ENCODE peak calls at places on chromosome 4, in ten cellular contexts. E is WTC11; H is retinal pigment epithelial cell; D is spleen; S is Calu3; R is cardiac muscle cell; Y is CD8-positive, alpha-beta T cell; J is AG04449; F is lower leg skin; I is Peyer's patch. V is an unnamed sample.
A peak's percentile ranks its signal among the peaks of the same experiment; 100 is the strongest.

GRCh38 chr4:106266201-106266600 is 49.8 kb downstream of the TBCK start:
- DNase-seq in S (no peak), I (no peak), J (peak; percentile 17), F (no peak), E (no peak), Y (no peak), H (no peak), D (no peak), R (peak; percentile 76), V (no peak)

GRCh38 chr4:22072726-22073125 is 124.2 kb upstream of the KCNIP4 start:
- DNase-seq in F (no peak), J (no peak), D (no peak), R (no peak), I (no peak), Y (no peak), E (no peak), H (no peak), S (no peak), V (no peak)

GRCh38 chr4:43251760-43252317 is 359.3 kb downstream of the GRXCR1 start:
- DNase-seq in F (no peak), S (no peak), J (no peak), D (no peak), Y (no peak), I (no peak), E (no peak), H (no peak), R (no peak), V (no peak)

GRCh38 chr4:129804458-129804981 is 708.6 kb downstream of the C4orf33 start:
- DNase-seq in H (no peak), E (no peak), Y (no peak), F (no peak), R (no peak), I (no peak), S (no peak), J (no peak), D (no peak), V (no peak)

GRCh38 chr4:76374744-76375143 is 46.2 kb downstream of the CCDC158 start:
- DNase-seq in J (no peak), F (no peak), R (no peak), E (no peak), Y (no peak), I (no peak), D (no peak), S (no peak), H (no peak), V (no peak)

GRCh38 chr4:143336828-143337599 is at the start of gene GAB1:
- DNase-seq in H (no peak), R (peak; percentile 78), F (peak; percentile 59), Y (no peak), I (peak; percentile 25), J (no peak), D (peak; percentile 94), E (peak; percentile 76), S (peak; percentile 67), V (peak; percentile 51)

GRCh38 chr4:145299380-145300076 is 119.1 kb upstream of the OTUD4 start:
- DNase-seq in I (no peak), H (no peak), J (peak; percentile 64), R (peak; percentile 63), Y (peak; percentile 60), E (no peak), D (no peak), F (no peak), S (no peak), V (no peak)

GRCh38 chr4:8599657-8600056 is 7.1 kb downstream of the CPZ start:
- DNase-seq in J (peak; percentile 64), D (no peak), S (peak; percentile 62), E (no peak), F (no peak), I (no peak), Y (no peak), H (peak; percentile 42), R (peak; percentile 77), V (no peak)

GRCh38 chr4:179325181-179325580 is 1882.9 kb upstream of the AGA start:
- DNase-seq in E (no peak), F (no peak), I (no peak), S (no peak), H (no peak), J (no peak), R (no peak), D (no peak), Y (no peak), V (no peak)

GRCh38 chr4:5722328-5722727 is 11.3 kb downstream of the EVC start:
- DNase-seq in J (no peak), R (no peak), Y (no peak), D (no peak), E (no peak), F (no peak), H (no peak), S (no peak), I (no peak), V (no peak)

GRCh38 chr4:52028970-52029369 is 8.8 kb upstream of the LRRC66 start:
- DNase-seq in H (peak; percentile 14), J (peak; percentile 41), R (peak; percentile 48), I (no peak), S (no peak), Y (no peak), F (no peak), D (no peak), E (no peak), V (no peak)

GRCh38 chr4:61877893-61878292 is 677.8 kb downstream of the ADGRL3 start:
- DNase-seq in I (no peak), R (peak; percentile 0), S (no peak), E (no peak), H (no peak), J (no peak), Y (no peak), F (no peak), D (no peak), V (no peak)

GRCh38 chr4:187436251-187436650 is 559.3 kb upstream of the ZFP42 start:
- DNase-seq in J (no peak), F (no peak), H (no peak), R (no peak), E (no peak), Y (no peak), I (no peak), S (no peak), D (no peak), V (no peak)

GRCh38 chr4:16000708-16001483 is 37.9 kb upstream of the FGFBP2 start:
- DNase-seq in S (no peak), J (no peak), Y (no peak), I (no peak), F (no peak), E (no peak), D (no peak), R (no peak), H (no peak), V (no peak)

GRCh38 chr4:61772116-61772515 is 572.0 kb downstream of the ADGRL3 start:
- DNase-seq in I (no peak), H (no peak), S (peak; percentile 4), D (no peak), R (no peak), Y (no peak), F (no peak), J (no peak), E (no peak), V (no peak)

GRCh38 chr4:39933689-39934590 is 43.8 kb downstream of the PDS5A start:
- DNase-seq in R (peak; percentile 80), S (no peak), D (no peak), Y (no peak), E (no peak), I (no peak), J (peak; percentile 41), H (peak; percentile 20), F (no peak), V (no peak)

GRCh38 chr4:124903995-124904722 is 191.6 kb upstream of the ANKRD50 start:
- DNase-seq in J (no peak), S (peak; percentile 26), I (no peak), R (peak; percentile 79), D (no peak), H (peak; percentile 50), E (no peak), F (peak; percentile 22), Y (no peak), V (no peak)

GRCh38 chr4:66906314-66906713 is 639.0 kb downstream of the CENPC start:
- DNase-seq in Y (no peak), J (no peak), R (no peak), F (no peak), D (no peak), I (no peak), E (no peak), H (no peak), S (no peak), V (no peak)

GRCh38 chr4:177367336-177367735 is 57.7 kb downstream of the NEIL3 start:
- DNase-seq in R (peak; percentile 49), D (no peak), S (peak; percentile 32), E (peak; percentile 20), F (no peak), I (no peak), Y (no peak), H (no peak), J (no peak), V (no peak)
- TF ChIP-seq CTCF in R (peak; percentile 40), D (no peak), S (no peak), E (no peak), F (no peak), I (peak; percentile 19), Y (no peak), H (peak; percentile 41), J (peak; percentile 41), V (no peak)

DNA sequence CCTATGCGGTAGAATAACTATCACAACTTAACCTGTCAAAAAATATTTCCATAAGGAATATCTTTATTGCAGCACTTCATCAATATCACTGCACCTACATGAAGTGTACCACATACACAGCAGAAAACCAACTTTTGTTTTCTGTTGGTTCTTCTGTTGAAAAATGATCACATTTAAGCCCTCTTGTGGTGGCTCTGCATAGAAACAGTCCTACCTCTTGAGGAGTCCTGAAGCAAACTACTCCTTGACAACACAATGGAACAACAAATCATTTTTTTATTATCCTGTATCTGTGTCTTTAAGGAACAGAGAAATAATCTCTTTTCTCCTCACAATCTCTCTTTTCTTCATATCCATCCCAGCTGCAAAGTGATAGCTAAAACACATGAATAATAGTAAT is 39.8 kb upstream of the ATOH1 start:
- DNase-seq in R (peak; percentile 27), S (no peak), H (no peak), F (no peak), I (no peak), Y (no peak), J (no peak), E (no peak), D (no peak), V (no peak)
- TF ChIP-seq CTCF in R (peak; percentile 41), S (no peak), H (peak; percentile 68), F (no peak), I (peak; percentile 49), Y (no peak), J (peak; percentile 27), E (no peak), D (no peak), V (peak; percentile 67)

DNA sequence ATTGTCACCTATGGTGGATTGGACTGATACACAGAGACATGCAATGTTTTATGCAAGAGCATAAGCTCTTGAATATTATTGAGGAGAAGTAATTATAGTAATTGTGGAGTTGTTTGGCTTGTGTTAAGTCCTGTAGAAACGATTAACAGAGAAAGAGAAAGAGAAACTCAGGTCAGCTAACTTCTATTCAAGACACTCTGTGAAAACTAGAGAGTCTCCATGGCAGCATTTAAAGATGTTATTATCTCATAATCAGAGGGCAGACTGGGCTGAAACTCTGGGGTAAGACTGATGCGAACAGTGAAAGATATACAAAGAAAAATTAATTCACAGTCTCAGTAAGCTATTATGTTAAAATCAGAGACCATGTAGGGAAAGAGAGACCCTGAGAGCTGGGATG is 625.7 kb downstream of the FAT4 start:
- DNase-seq in H (no peak), D (no peak), E (no peak), R (no peak), J (no peak), Y (no peak), F (no peak), I (no peak), S (no peak), V (no peak)
- TF ChIP-seq CTCF in H (no peak), D (no peak), E (no peak), R (no peak), J (no peak), Y (no peak), F (no peak), I (no peak), S (no peak), V (no peak)

GRCh38 chr4:113657834-113658233 is 103.7 kb downstream of the CAMK2D start:
- DNase-seq in E (no peak), I (no peak), J (no peak), S (no peak), R (no peak), D (no peak), Y (no peak), F (no peak), H (no peak), V (no peak)
- TF ChIP-seq CTCF in E (no peak), I (no peak), J (no peak), S (no peak), R (no peak), D (no peak), Y (no peak), F (no peak), H (no peak), V (no peak)